ENCODE peak calls at places on chromosome 12, in seven cellular contexts. N is Panc1, O is GM23338, V is stomach, W is HCT116, B is SK-N-SH, E is sigmoid colon. Z is an unnamed sample.

GRCh38 chr12:31259136-31259881 is 66.6 kb downstream of the SINHCAF start:
- DNase-seq in O (no peak), W (no peak), B (no peak), N (no peak), E (no peak), V (no peak), Z (no peak)

GRCh38 chr12:851343-851742 is 98.2 kb downstream of the RAD52 start:
- DNase-seq in N (no peak), E (no peak), B (no peak), O (no peak), W (no peak), V (no peak), Z (no peak)

GRCh38 chr12:9866786-9867379 is 2.3 kb downstream of the CLEC2B start:
- DNase-seq in B (no peak), V (no peak), N (no peak), W (no peak), O (no peak), E (no peak), Z (no peak)

GRCh38 chr12:42130670-42131402 is 13.8 kb downstream of the GXYLT1 start:
- DNase-seq in W (no peak), O (no peak), B (no peak), V (no peak), N (no peak), E (no peak), Z (no peak)

GRCh38 chr12:123401753-123402683 is 18.1 kb downstream of the KMT5A start:
- DNase-seq in O (peak), V (no peak), N (no peak), B (no peak), W (no peak), E (no peak), Z (no peak)

GRCh38 chr12:132026796-132027500 is 77.2 kb downstream of the EP400 start:
- DNase-seq in E (no peak), V (no peak), N (no peak), B (no peak), O (no peak), W (no peak), Z (no peak)

GRCh38 chr12:81759215-81759991 is at the start of gene PPFIA2:
- DNase-seq in O (peak), W (no peak), V (no peak), N (no peak), B (peak), E (peak), Z (peak)

GRCh38 chr12:94867066-94867855 is 136.2 kb downstream of the NDUFA12 start:
- DNase-seq in B (no peak), N (no peak), E (no peak), O (no peak), V (no peak), W (no peak), Z (no peak)

GRCh38 chr12:79848321-79848720 is 86.6 kb downstream of the PPP1R12A start:
- DNase-seq in W (no peak), O (no peak), E (no peak), B (no peak), N (no peak), V (no peak), Z (no peak)

GRCh38 chr12:77049767-77050353 is 15.5 kb downstream of the E2F7 start:
- DNase-seq in O (peak), E (no peak), W (peak), N (no peak), B (peak), V (no peak), Z (no peak)

GRCh38 chr12:79935624-79936040 is 735 bp upstream of the PPP1R12A start:
- DNase-seq in O (peak), V (no peak), W (no peak), E (no peak), B (peak), N (no peak), Z (no peak)

GRCh38 chr12:86723326-86723725 is 467.1 kb upstream of the MGAT4C start:
- DNase-seq in O (no peak), E (no peak), B (no peak), N (no peak), W (no peak), V (no peak), Z (no peak)

GRCh38 chr12:25386823-25387134 is 136.1 kb upstream of the KRAS start:
- DNase-seq in W (no peak), B (peak), O (no peak), V (no peak), E (peak), N (no peak), Z (peak)

GRCh38 chr12:53601296-53601847 is 24.8 kb downstream of the ATF7 start:
- DNase-seq in E (no peak), O (no peak), V (no peak), W (no peak), B (peak), N (no peak), Z (no peak)

GRCh38 chr12:107296681-107297086 is 203.3 kb upstream of the CRY1 start:
- DNase-seq in W (no peak), E (no peak), N (no peak), B (no peak), O (no peak), V (no peak), Z (no peak)

DNA sequence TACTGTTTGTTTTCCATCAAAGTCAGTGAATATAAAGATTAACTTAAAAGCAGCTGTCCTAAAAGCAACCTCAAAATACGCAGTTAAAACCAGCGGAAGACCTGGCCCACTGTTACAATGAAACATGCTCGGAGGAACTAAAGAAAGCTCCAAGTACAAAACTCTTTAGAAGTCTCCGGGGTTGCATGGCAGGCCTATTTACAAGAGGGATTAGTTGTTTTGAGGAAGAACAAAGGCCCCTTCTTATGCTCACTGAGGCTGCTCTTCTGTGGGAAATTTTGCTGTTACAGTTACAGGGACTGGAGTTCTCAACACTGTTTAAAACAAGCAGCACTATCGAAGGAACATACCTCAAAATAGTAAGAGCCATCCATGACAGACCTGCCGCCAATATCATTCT is 75.9 kb upstream of the C12orf71 start:
- DNase-seq in B (no peak), N (no peak), E (no peak), W (no peak), O (peak), V (no peak), Z (no peak)
- TF ChIP-seq POLR2AphosphoS5 in B (no peak), N (no peak), E (no peak), W (no peak), O (no peak), V (no peak), Z (no peak)

GRCh38 chr12:13474381-13474780 is 277.9 kb downstream of the EMP1 start:
- DNase-seq in W (no peak), V (no peak), N (no peak), E (no peak), B (no peak), O (no peak), Z (no peak)

GRCh38 chr12:13471471-13471870 is 274.9 kb downstream of the EMP1 start:
- DNase-seq in W (no peak), V (no peak), B (no peak), E (no peak), O (no peak), N (no peak), Z (no peak)

DNA sequence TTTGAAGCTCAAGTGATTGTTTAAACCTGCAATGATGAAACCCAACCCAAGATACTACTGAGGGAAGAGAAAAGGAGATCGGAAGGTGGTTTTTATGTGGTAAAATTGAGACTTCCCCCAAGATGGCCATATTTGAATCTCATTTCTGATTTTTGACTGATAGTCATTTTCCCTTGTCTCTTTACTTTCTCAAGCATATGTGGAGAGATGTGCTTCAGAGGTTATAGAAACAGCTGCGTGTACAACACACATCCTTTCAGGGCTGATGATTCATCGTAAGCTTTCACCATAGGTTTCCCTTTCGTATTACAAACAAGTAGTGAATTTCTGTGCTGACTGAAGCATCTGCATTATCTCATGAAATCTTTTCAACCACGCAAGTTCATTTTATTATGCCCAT is 276.2 kb downstream of the EMP1 start:
- DNase-seq in N (no peak), V (no peak), B (no peak), O (no peak), W (no peak), E (no peak), Z (no peak)
- H3K4me3 ChIP-seq in N (no peak), V (no peak), B (no peak), O (no peak), W (no peak), E (no peak), Z (no peak)

GRCh38 chr12:39866135-39866534 is 239.7 kb downstream of the SLC2A13 start:
- DNase-seq in V (no peak), W (no peak), B (no peak), N (no peak), E (no peak), O (no peak), Z (no peak)
- TF ChIP-seq POLR2AphosphoS5 in V (no peak), W (no peak), B (no peak), N (no peak), E (no peak), O (no peak), Z (no peak)

GRCh38 chr12:57250541-57250940 is 446 bp downstream of the STAC3 start:
- DNase-seq in W (no peak), V (no peak), O (no peak), N (no peak), E (no peak), B (no peak), Z (no peak)
- H3K4me3 ChIP-seq in W (no peak), V (no peak), O (no peak), N (no peak), E (no peak), B (no peak), Z (no peak)

GRCh38 chr12:115132145-115132544 is 448.2 kb upstream of the TBX3 start:
- DNase-seq in E (no peak), W (no peak), V (no peak), B (no peak), N (no peak), O (no peak), Z (no peak)
- TF ChIP-seq POLR2AphosphoS5 in E (no peak), W (no peak), V (no peak), B (no peak), N (no peak), O (no peak), Z (no peak)

GRCh38 chr12:108609535-108610335 is 11.9 kb upstream of the TMEM119 start:
- DNase-seq in B (peak), V (peak), N (no peak), W (no peak), O (no peak), E (peak), Z (no peak)
- H3K4me3 ChIP-seq in B (no peak), V (no peak), N (no peak), W (no peak), O (no peak), E (no peak), Z (no peak)

GRCh38 chr12:52013626-52014310 is 7.0 kb downstream of the TAMALIN start:
- DNase-seq in V (no peak), N (no peak), W (no peak), E (no peak), B (no peak), O (peak), Z (no peak)
- TF ChIP-seq POLR2AphosphoS5 in V (no peak), N (no peak), W (no peak), E (no peak), B (no peak), O (no peak), Z (no peak)

GRCh38 chr12:50215033-50215432 is 47.9 kb upstream of the CERS5 start:
- DNase-seq in V (no peak), E (no peak), W (no peak), B (no peak), N (no peak), O (no peak), Z (no peak)

GRCh38 chr12:50219544-50219943 is 52.4 kb upstream of the CERS5 start:
- DNase-seq in N (no peak), W (no peak), B (no peak), V (no peak), O (no peak), E (no peak), Z (no peak)

GRCh38 chr12:50214018-50214417 is 46.8 kb upstream of the CERS5 start:
- DNase-seq in O (no peak), V (no peak), N (no peak), W (no peak), E (no peak), B (no peak), Z (no peak)

GRCh38 chr12:50218386-50218785 is 51.2 kb upstream of the CERS5 start:
- DNase-seq in O (no peak), E (no peak), V (no peak), W (peak), B (no peak), N (peak), Z (no peak)

DNA sequence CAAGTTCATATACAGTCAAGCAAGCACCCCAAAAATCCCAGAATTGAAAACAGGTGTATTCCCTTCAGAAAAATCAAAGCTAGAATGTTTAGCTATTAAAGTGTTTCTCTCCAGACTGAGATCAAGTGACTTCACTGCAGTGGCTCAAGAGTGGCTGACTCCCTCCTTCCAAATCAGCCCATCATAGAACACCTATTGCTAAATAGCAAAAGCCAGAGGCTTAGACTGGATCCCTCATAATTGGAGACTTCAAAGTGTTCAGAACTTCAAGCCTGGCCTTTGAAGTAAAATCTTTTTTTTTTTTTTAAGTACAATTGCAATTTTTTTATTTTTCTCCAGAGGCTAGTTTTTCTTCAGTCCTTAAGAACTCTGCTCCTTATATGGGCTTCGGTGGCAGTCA is 50.0 kb upstream of the CERS5 start:
- DNase-seq in W (no peak), E (no peak), V (no peak), B (no peak), N (no peak), O (no peak), Z (no peak)
- H3K4me3 ChIP-seq in W (no peak), E (no peak), V (no peak), B (no peak), N (no peak), O (no peak), Z (no peak)

DNA sequence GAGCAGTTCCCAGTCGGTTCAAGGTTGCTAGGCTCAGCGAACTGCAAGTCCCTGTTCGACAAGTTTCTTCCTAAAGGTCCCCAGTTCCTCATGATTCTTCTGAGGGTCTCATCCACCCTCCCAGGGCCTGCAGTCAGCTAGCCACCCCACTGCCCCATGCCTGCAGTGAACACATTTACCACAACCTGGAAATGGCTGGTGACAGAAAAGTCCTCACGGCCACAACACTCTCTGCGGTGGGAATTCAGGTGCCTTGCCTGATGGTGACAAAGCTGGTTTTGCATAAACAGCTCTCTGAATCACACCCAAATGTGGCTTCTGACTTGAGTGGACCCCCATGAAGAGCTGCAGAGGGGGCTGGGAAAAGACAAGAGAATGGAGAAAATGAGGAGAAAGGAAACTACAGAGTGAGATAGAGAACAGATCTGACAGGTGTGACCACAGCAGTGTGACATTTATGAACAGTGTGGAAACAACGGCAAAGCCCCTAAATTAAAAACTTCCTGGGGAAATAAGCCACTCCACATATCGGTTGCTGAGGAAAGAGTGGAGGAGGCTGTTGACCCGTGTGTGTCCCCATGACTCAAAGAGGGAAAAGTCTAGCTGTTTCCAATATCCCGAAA is 1.3 kb upstream of the CD27 start:
- DNase-seq in W (no peak), O (no peak), B (no peak), N (no peak), E (peak), V (no peak), Z (no peak)
- TF ChIP-seq POLR2AphosphoS5 in W (no peak), O (no peak), B (no peak), N (no peak), E (no peak), V (no peak), Z (no peak)

DNA sequence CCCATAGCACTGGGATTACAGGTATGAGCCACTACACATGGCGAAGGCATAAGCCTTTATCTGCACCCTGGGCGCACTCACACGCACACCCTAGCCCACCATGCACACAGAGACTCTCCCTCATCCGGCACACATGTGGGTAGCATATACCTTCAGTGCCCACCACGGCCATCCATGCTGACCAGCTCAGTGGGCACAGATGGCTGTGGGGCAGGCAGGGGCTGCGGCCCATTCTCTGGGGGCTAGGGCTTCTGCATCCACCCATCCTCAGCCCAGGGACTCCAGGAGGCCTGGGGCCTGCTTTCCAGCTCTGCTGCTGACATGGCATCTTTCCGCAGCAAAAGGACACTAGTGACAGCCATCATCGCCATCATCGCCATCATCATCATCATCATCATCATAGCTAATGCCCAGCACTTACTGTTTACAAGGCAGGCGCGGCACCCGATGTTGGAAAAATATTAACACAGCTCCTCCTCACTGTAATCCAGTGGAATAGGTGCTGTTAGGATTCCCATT is 111.2 kb downstream of the NCOR2 start:
- DNase-seq in E (no peak), N (no peak), B (no peak), O (no peak), V (no peak), W (no peak), Z (no peak)
- H3K4me3 ChIP-seq in E (peak), N (no peak), B (no peak), O (no peak), V (no peak), W (no peak), Z (peak)

Z was measured in spleen.